ENCODE peak calls at places on chromosomes 5 and 9, in ten cellular contexts. X is colonic mucosa, O is psoas muscle, N is K562, D is MM.1S, C is ascending aorta, L is left ventricle myocardium inferior, G is GM12878, K is transverse colon, F is hepatocyte. E is an unnamed sample. For H3K27me3 and H3K4me1, the result is how much of the 10 kb centered on the place peaks cover.

GRCh38 chr9:126056312-126057021 is 270.2 kb upstream of the MVB12B start:
- DNase-seq in C (no peak), O (no peak), G (no peak), K (no peak), F (no peak), N (no peak), D (no peak), X (no peak), L (no peak), E (no peak)

GRCh38 chr9:127035423-127035822 is 87.0 kb downstream of the ANGPTL2 start:
- DNase-seq in G (no peak), K (peak), F (no peak), N (no peak), C (no peak), O (peak), X (peak), D (no peak), L (peak), E (no peak)

GRCh38 chr5:2250365-2250950 is 367.7 kb upstream of the IRX4 start:
- DNase-seq in N (no peak), L (no peak), K (no peak), X (no peak), F (no peak), O (no peak), C (no peak), D (no peak), G (no peak), E (no peak)

GRCh38 chr5:106454651-106455415 is 1215.9 kb downstream of the EFNA5 start:
- DNase-seq in K (no peak), X (no peak), O (no peak), C (no peak), L (no peak), D (no peak), N (no peak), G (no peak), F (peak), E (no peak)

GRCh38 chr9:32334112-32334511 is 50.3 kb upstream of the ACO1 start:
- DNase-seq in X (no peak), G (no peak), K (no peak), O (no peak), L (no peak), N (no peak), F (no peak), C (no peak), D (no peak), E (no peak)

GRCh38 chr5:81924467-81924866 is 47.4 kb upstream of the ATG10 start:
- DNase-seq in X (no peak), C (no peak), L (peak), N (no peak), D (no peak), F (no peak), K (no peak), G (no peak), O (no peak), E (no peak)

GRCh38 chr5:134073404-134073803 is 41.1 kb upstream of the TCF7 start:
- DNase-seq in C (no peak), X (no peak), F (no peak), G (no peak), D (no peak), K (no peak), L (no peak), O (no peak), N (no peak), E (no peak)

GRCh38 chr9:76373173-76373771 is 21.0 kb downstream of the RFK start:
- DNase-seq in L (peak), O (peak), D (no peak), C (no peak), N (no peak), G (no peak), K (peak), X (peak), F (peak), E (peak)

GRCh38 chr5:118195215-118195614 is 793.1 kb downstream of the DTWD2 start:
- DNase-seq in X (no peak), O (no peak), F (no peak), K (no peak), G (no peak), C (no peak), L (no peak), N (no peak), D (no peak), E (no peak)

GRCh38 chr5:172417983-172418630 is 36.2 kb downstream of the SH3PXD2B start:
- DNase-seq in G (no peak), K (peak), D (no peak), N (no peak), C (peak), X (peak), F (peak), O (peak), L (peak), E (no peak)

GRCh38 chr5:57986746-57987145 is 473.1 kb downstream of the PLK2 start:
- DNase-seq in X (no peak), G (no peak), K (no peak), C (peak), F (peak), N (no peak), D (no peak), L (no peak), O (no peak), E (no peak)

GRCh38 chr5:135526924-135527323 is 8.8 kb downstream of the NEUROG1 start:
- DNase-seq in O (no peak), N (peak), G (no peak), K (no peak), L (no peak), X (no peak), D (no peak), C (no peak), F (no peak), E (no peak)
- H3K27me3 ChIP-seq in O (under half), N (under half), G (under half), K (half or more), L (half or more), X (under half), D (under half), C (under half), F (half or more), E (under half)

DNA sequence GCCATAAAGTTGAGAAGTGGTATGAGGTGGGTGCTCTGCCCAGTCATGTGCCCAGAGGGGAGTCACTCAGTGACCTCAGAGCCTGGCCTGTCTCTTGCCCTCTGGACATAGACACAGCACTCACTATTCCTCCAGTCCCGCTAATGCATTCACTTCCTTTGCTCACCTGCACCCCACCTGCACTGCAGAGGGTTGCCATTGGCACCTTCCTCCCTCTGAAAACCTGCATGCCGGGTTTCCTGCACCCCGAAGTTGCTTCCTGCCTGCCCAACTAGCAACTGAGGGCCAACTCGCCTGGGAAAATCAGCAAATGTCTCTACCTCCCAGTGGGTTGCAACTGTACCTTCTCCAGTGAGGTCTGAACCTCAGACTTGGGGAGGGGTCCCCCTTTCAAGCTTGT is 48.1 kb upstream of the SPTLC1 start:
- DNase-seq in K (no peak), O (no peak), C (no peak), L (no peak), X (no peak), G (no peak), N (no peak), F (no peak), D (no peak), E (no peak)
- H3K4me1 ChIP-seq in K (under half), O (under half), C (under half), L (under half), X (under half), G (under half), N (under half), F (under half), D (under half), E (under half)

DNA sequence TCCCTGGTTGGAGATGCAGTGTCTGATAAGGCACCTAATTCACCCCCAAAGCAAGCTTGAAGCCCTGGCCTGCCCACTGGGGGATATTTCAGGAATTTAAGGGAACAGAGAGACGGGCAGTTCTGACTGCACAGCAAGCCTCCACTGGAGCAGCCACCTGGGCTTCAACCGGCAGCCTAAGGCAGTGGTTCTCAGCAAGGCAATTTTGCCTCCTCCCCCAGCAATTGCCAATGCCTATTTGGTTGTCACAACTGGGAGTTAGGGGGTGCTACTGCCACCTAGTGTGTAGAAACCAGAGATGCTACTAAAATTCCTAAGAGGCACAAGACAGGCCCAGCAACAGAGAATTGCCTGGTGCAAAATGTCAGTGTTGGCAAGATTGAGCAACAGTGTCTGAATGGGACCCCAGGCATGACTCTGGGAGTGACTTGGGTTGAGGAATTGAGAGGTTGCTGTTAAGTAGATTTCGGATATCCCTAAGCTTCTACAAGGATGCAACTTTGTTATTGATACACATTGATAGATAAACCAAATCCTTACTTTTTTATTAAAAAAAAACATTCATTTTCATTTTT is 58.7 kb upstream of the CTSL start:
- DNase-seq in F (peak), O (no peak), K (no peak), X (no peak), G (no peak), L (no peak), N (peak), D (peak), C (no peak), E (no peak)
- TF ChIP-seq CTCF in F (peak), O (no peak), K (peak), X (no peak), G (peak), L (peak), N (peak), D (peak), C (no peak), E (no peak)

DNA sequence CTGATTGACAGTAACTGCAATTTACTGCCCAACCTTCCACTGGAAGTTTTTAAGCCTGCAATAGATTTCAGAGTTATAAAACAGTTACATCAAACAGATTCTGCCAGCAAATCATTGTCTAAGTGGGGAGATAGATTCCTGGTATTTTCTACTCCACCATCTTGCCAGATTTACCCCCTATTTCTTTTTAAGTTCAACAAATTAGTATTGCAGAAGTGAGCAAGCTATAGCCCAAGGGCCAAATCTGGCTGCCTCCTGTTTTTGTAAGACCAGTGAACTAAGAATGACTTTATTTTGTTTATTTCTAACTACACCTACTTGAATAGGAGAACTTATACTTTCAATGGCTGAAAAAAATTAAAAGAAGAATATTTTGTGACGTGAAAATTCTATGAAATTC is 8.8 kb upstream of the TMEM171 start:
- DNase-seq in O (no peak), L (no peak), F (no peak), D (no peak), G (no peak), C (no peak), X (no peak), N (no peak), K (no peak), E (no peak)
- H3K27me3 ChIP-seq in O (under half), L (under half), F (under half), D (under half), G (under half), C (under half), X (under half), N (under half), K (under half), E (under half)

GRCh38 chr5:64655596-64655995 is 34.7 kb upstream of the SHISAL2B start:
- DNase-seq in K (no peak), D (no peak), O (no peak), C (no peak), F (no peak), L (no peak), G (no peak), X (no peak), N (no peak), E (no peak)

GRCh38 chr5:64653776-64654175 is 36.5 kb upstream of the SHISAL2B start:
- DNase-seq in N (no peak), G (no peak), D (no peak), K (no peak), F (no peak), C (no peak), X (no peak), L (no peak), O (no peak), E (no peak)

GRCh38 chr5:64649512-64649911 is 40.8 kb upstream of the SHISAL2B start:
- DNase-seq in F (no peak), G (no peak), K (no peak), D (no peak), X (no peak), L (no peak), O (no peak), C (no peak), N (no peak), E (no peak)

DNA sequence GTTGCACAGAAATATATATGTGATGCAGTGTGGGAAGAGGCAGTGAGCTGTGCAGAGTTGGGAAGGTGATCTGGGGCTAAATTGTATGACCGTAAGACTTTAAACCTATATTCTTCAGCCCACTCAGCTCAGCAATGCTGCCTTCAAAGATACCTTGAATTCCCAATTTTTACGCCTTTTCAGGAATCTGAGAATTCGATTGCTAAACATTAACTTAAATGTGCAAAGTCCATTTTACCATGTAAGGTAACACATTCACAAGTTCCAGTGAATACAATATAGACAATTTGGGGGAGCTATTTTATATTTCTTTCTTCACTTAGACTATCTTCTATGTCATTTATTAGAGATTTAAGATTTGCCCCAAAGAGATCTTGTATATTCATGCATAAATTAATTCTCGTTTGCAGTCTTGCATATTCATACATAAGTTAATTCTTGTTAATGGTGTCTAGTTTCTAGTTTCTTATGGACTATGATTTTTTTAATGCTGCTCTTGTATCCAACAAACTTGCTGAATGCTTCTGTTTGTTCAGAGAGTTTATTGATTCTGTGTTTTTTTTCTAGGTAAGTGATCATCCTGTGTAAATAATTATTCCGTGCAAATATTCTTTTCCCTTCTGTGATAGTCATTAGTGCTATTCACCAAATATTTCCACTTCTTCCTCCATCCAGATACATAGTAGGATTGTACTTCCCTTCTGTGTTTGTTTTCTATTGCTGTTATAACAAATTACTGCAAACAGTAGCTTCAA is 35.9 kb upstream of the SHISAL2B start:
- DNase-seq in C (no peak), X (no peak), N (no peak), G (no peak), F (no peak), O (no peak), K (no peak), L (no peak), D (no peak), E (no peak)
- H3K4me1 ChIP-seq in C (under half), X (under half), N (under half), G (under half), F (under half), O (under half), K (under half), L (under half), D (under half), E (under half)

GRCh38 chr5:16889203-16889971 is 46.7 kb downstream of the MYO10 start:
- DNase-seq in F (no peak), G (no peak), O (no peak), L (no peak), K (no peak), X (no peak), D (no peak), C (no peak), N (no peak), E (peak)
- TF ChIP-seq CTCF in F (no peak), G (no peak), O (no peak), L (no peak), K (no peak), X (no peak), D (no peak), C (no peak), N (no peak), E (no peak)

GRCh38 chr5:135535820-135536801 is at the start of gene NEUROG1:
- DNase-seq in G (no peak), N (no peak), K (no peak), X (peak), L (no peak), O (no peak), D (no peak), F (peak), C (no peak), E (peak)

GRCh38 chr5:135534609-135535419 is 950 bp downstream of the NEUROG1 start:
- DNase-seq in G (no peak), L (no peak), N (no peak), C (no peak), X (no peak), D (no peak), K (no peak), O (no peak), F (peak), E (no peak)

GRCh38 chr5:135535420-135535819 is 344 bp downstream of the NEUROG1 start:
- DNase-seq in C (no peak), G (no peak), F (no peak), N (no peak), L (no peak), K (no peak), D (no peak), X (no peak), O (no peak), E (no peak)

GRCh38 chr5:135533346-135533745 is 2.4 kb downstream of the NEUROG1 start:
- DNase-seq in D (no peak), O (no peak), F (no peak), N (no peak), G (no peak), L (no peak), K (no peak), C (no peak), X (no peak), E (no peak)

GRCh38 chr5:135533794-135534193 is 2.0 kb downstream of the NEUROG1 start:
- DNase-seq in N (no peak), X (no peak), L (no peak), D (no peak), C (no peak), K (no peak), O (no peak), F (no peak), G (no peak), E (no peak)
- H3K27me3 ChIP-seq in N (under half), X (half or more), L (half or more), D (under half), C (under half), K (half or more), O (half or more), F (half or more), G (under half), E (under half)

GRCh38 chr5:99911971-99912370 is 623.2 kb upstream of the FAM174A start:
- DNase-seq in L (no peak), N (no peak), F (no peak), K (no peak), G (no peak), C (no peak), D (no peak), O (no peak), X (no peak), E (no peak)
- H3K4me1 ChIP-seq in L (under half), N (under half), F (under half), K (under half), G (under half), C (under half), D (under half), O (under half), X (under half), E (under half)

E was measured in Caco-2.